ENCODE peak calls at places on chromosomes 6 and 20, in four cellular contexts. N, G, C and Z are unnamed samples.

GRCh38 chr20:10558635-10559187 is 115.1 kb downstream of the JAG1 start:
- DNase-seq in N (peak; percentile 85), C (no peak), G (no peak), Z (no peak)

GRCh38 chr20:50305636-50306477 is 115.2 kb downstream of the CEBPB start:
- DNase-seq in G (no peak), C (no peak), N (peak; percentile 56), Z (no peak)

GRCh38 chr6:52548999-52549398 is 27.9 kb downstream of the TRAM2 start:
- DNase-seq in G (no peak), N (no peak), C (no peak), Z (no peak)

GRCh38 chr20:50340586-50340985 is 150.0 kb downstream of the CEBPB start:
- DNase-seq in C (no peak), G (no peak), N (no peak), Z (no peak)

GRCh38 chr20:59817406-59817805 is 116.0 kb downstream of the SYCP2 start:
- DNase-seq in G (no peak), C (no peak), N (no peak), Z (no peak)

GRCh38 chr20:5349448-5349847 is 32.7 kb upstream of the PROKR2 start:
- DNase-seq in G (no peak), C (no peak), N (no peak), Z (no peak)

GRCh38 chr6:56430629-56431600 is 183.5 kb upstream of the COL21A1 start:
- DNase-seq in G (no peak), C (no peak), N (no peak), Z (no peak)

GRCh38 chr6:111406200-111406711 is 76.8 kb downstream of the REV3L start:
- DNase-seq in C (no peak), N (no peak), G (no peak), Z (no peak)

GRCh38 chr6:43746613-43747101 is 23.4 kb upstream of the VEGFA start:
- DNase-seq in G (no peak), N (peak; percentile 35), C (no peak), Z (peak; percentile 27)

GRCh38 chr6:35757461-35758123 is 18.8 kb upstream of the CLPSL2 start:
- DNase-seq in N (peak; percentile 65), C (no peak), G (no peak), Z (no peak)

GRCh38 chr6:5471044-5471443 is 209.7 kb downstream of the FARS2 start:
- DNase-seq in N (peak; percentile 74), G (no peak), C (peak; percentile 54), Z (peak; percentile 79)

GRCh38 chr6:129707028-129707427 is 2.9 kb downstream of the ARHGAP18 start:
- DNase-seq in G (no peak), C (no peak), N (no peak), Z (no peak)

GRCh38 chr6:96836579-96837137 is 619 bp downstream of the GPR63 start:
- DNase-seq in G (no peak), C (no peak), N (peak; percentile 9), Z (peak; percentile 62)

GRCh38 chr20:18588554-18589043 is 745 bp downstream of the DTD1 start:
- DNase-seq in G (no peak), N (no peak), C (peak; percentile 22), Z (peak; percentile 64)

GRCh38 chr20:7792131-7792869 is 148.0 kb downstream of the HAO1 start:
- DNase-seq in C (no peak), N (no peak), G (no peak), Z (no peak)

GRCh38 chr6:154683756-154684523 is 49.3 kb upstream of the SCAF8 start:
- DNase-seq in N (peak; percentile 56), C (no peak), G (no peak), Z (no peak)

GRCh38 chr20:14712302-14712739 is 374.9 kb upstream of the FLRT3 start:
- DNase-seq in C (no peak), N (peak; percentile 59), G (no peak), Z (no peak)

GRCh38 chr6:139282684-139283083 is 9.1 kb downstream of the TXLNB start:
- DNase-seq in G (no peak), N (no peak), C (no peak), Z (no peak)

GRCh38 chr20:38536310-38536709 is 44.7 kb upstream of the ADIG start:
- DNase-seq in G (no peak), C (no peak), N (no peak), Z (no peak)

GRCh38 chr6:90338409-90338808 is 41.8 kb upstream of the BACH2 start:
- DNase-seq in N (peak; percentile 6), G (no peak), C (no peak), Z (no peak)

GRCh38 chr20:10505320-10506226 is 70.5 kb downstream of the SLX4IP start:
- DNase-seq in C (no peak), N (peak; percentile 61), G (no peak), Z (no peak)

GRCh38 chr20:34538671-34539123 is 19.8 kb upstream of the MAP1LC3A start:
- DNase-seq in G (no peak), C (peak; percentile 66), N (peak; percentile 72), Z (peak; percentile 86)

GRCh38 chr20:62860391-62860923 is 1.2 kb downstream of the TCFL5 start:
- DNase-seq in G (no peak), N (peak; percentile 56), C (no peak), Z (no peak)

GRCh38 chr6:53746442-53747103 is 48.2 kb upstream of the LRRC1 start:
- DNase-seq in C (no peak), N (no peak), G (no peak), Z (no peak)

GRCh38 chr20:1624811-1625690 is 5.2 kb upstream of the SIRPB1 start:
- DNase-seq in C (no peak), N (no peak), G (no peak), Z (no peak)

GRCh38 chr6:151387175-151387574 is 4.2 kb downstream of the ZBTB2 start:
- DNase-seq in N (no peak), C (no peak), G (no peak), Z (no peak)

GRCh38 chr6:34196833-34197195 is 39.9 kb upstream of the HMGA1 start:
- DNase-seq in N (no peak), C (no peak), G (no peak), Z (no peak)

GRCh38 chr20:35174458-35175216 is 2.8 kb downstream of the PROCR start:
- DNase-seq in C (no peak), N (no peak), G (no peak), Z (no peak)

GRCh38 chr6:1242439-1242838 is 69.5 kb upstream of the FOXQ1 start:
- DNase-seq in G (no peak), N (no peak), C (no peak), Z (no peak)

GRCh38 chr20:22408521-22409402 is 175.6 kb downstream of the FOXA2 start:
- DNase-seq in G (no peak), N (no peak), C (no peak), Z (no peak)

GRCh38 chr6:45569210-45569945 is 191.6 kb upstream of the SUPT3H start:
- DNase-seq in N (no peak), C (no peak), G (no peak), Z (no peak)